ENCODE peak calls at places on chromosomes 11 and 22, in nine cellular contexts. O is CD8-positive, alpha-beta T cell; M is uterus; I is psoas muscle; U is spleen; A is transverse colon; J is stomach; P is small intestine; E is Panc1. C is an unnamed sample. For H3K36me3 and H3K4me1, the result is how much of the 10 kb centered on the place peaks cover.

GRCh38 chr22:27348634-27349033 is 452.9 kb downstream of the MN1 start:
- DNase-seq in O (no peak), P (no peak), M (no peak), J (no peak), A (no peak), I (no peak), U (no peak), E (no peak), C (no peak)

GRCh38 chr11:75777461-75778110 is 9.0 kb downstream of the DGAT2 start:
- DNase-seq in E (no peak), O (no peak), M (no peak), J (no peak), U (peak), A (no peak), I (no peak), P (no peak), C (no peak)

GRCh38 chr11:73288197-73288872 is 16.2 kb downstream of the P2RY6 start:
- DNase-seq in M (no peak), A (no peak), P (no peak), O (no peak), J (no peak), I (no peak), U (no peak), E (no peak), C (no peak)

GRCh38 chr22:39748877-39749276 is 144.7 kb downstream of the ENTHD1 start:
- DNase-seq in I (no peak), A (no peak), M (no peak), J (no peak), P (no peak), O (no peak), U (no peak), E (peak), C (no peak)

GRCh38 chr11:62129610-62130497 is 6.0 kb downstream of the INCENP start:
- DNase-seq in I (no peak), A (no peak), P (no peak), U (no peak), E (no peak), M (peak), J (peak), O (no peak), C (no peak)

GRCh38 chr11:126890561-126890960 is 110.0 kb downstream of the KIRREL3 start:
- DNase-seq in I (no peak), E (no peak), O (no peak), M (no peak), A (no peak), J (no peak), U (no peak), P (no peak), C (no peak)

GRCh38 chr11:116890193-116890592 is 52.8 kb upstream of the APOA1 start:
- DNase-seq in M (no peak), A (no peak), J (no peak), O (no peak), I (no peak), P (peak), E (no peak), U (no peak), C (no peak)

GRCh38 chr11:121741954-121742361 is 289.2 kb upstream of the SORL1-AS1 start:
- DNase-seq in E (no peak), P (no peak), M (peak), A (peak), O (no peak), U (no peak), J (no peak), I (peak), C (peak)

GRCh38 chr11:33735426-33736147 is 636 bp downstream of the CD59 start:
- DNase-seq in U (peak), A (peak), E (no peak), P (peak), M (no peak), J (peak), O (no peak), I (no peak), C (peak)

GRCh38 chr11:83035070-83035854 is 36.4 kb downstream of the RAB30 start:
- DNase-seq in O (no peak), J (no peak), M (peak), A (no peak), I (peak), U (no peak), E (no peak), P (no peak), C (no peak)

GRCh38 chr11:74282863-74283484 is 28.5 kb downstream of the P4HA3 start:
- DNase-seq in J (no peak), P (no peak), O (no peak), U (no peak), I (no peak), E (no peak), M (no peak), A (no peak), C (no peak)

GRCh38 chr11:64011371-64011770 is 24.4 kb upstream of the FLRT1 start:
- DNase-seq in O (no peak), I (no peak), M (no peak), J (no peak), A (no peak), E (no peak), P (no peak), U (no peak), C (no peak)

GRCh38 chr22:27032121-27032761 is 374.9 kb downstream of the MIAT start:
- DNase-seq in E (no peak), U (no peak), M (no peak), A (no peak), I (peak), O (no peak), J (no peak), P (no peak), C (no peak)

GRCh38 chr11:122720482-122720881 is 65.0 kb downstream of the UBASH3B start:
- DNase-seq in U (no peak), E (no peak), A (no peak), P (no peak), I (no peak), J (no peak), M (no peak), O (no peak), C (no peak)

GRCh38 chr22:17272511-17272991 is 53.3 kb upstream of the ADA2 start:
- DNase-seq in I (no peak), M (no peak), P (no peak), E (no peak), J (no peak), O (no peak), U (peak), A (no peak), C (no peak)

DNA sequence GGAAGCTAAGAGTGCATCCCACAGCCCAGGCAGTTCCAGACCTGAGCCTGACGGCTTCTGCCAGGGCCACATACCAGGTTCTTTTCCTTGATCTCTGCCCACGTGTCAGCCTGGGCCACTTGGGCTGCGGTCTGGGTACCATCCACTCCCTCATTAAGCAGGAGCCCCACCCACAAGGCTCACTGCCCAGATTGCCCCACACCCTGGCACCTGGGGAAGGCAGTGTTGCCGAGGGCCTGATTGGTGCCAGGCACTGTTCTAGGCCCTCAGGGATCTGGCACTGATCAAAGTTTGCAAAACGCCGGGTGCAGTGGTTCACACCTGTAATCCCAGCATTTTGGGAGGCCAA is 15.4 kb downstream of the GGA1 start:
- DNase-seq in I (no peak), P (peak), A (peak), J (no peak), M (peak), U (no peak), E (no peak), O (no peak), C (no peak)
- H3K36me3 ChIP-seq in I (under half), P (under half), A (under half), J (half or more), M (under half), U (under half), E (under half), O (under half), C (under half)

DNA sequence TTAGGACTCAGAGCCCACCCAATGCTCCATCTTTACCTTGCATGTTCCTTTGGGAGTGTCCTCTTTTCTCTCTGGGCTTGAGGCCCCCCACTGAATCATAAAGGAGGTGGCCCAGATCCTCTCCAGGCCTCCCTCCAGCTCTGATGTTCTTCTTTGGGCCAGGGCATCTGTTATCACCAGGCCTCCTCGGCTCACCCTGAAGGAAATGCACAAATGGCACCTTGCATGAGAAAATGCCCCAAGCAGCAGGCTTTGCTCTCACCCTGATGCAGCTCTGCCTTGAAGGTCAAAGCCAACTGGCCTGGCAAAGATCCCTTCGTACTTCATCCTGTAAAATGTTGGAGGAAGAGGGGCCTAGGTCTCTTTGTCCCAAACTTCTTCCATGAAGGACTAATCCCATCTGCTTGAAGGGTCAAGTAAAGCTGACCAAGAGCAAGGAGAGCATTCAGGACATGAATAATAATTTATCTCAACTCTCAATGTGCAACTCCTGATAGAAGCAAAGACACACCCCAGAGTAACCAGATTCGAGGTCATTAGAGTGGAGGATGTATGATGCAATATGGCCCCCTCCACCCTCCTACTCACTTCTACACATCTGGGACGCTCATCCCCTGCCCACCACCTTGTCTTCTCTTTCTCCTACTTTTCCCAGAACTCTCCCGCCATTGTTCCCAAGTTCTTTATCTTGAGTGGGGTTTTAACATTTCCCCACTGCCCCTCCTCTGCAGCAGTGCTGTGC is 9.5 kb downstream of the APOL6 start:
- DNase-seq in M (no peak), J (no peak), P (no peak), O (no peak), E (no peak), I (no peak), A (no peak), U (no peak), C (no peak)
- H3K4me1 ChIP-seq in M (under half), J (under half), P (under half), O (half or more), E (under half), I (under half), A (under half), U (half or more), C (under half)

DNA sequence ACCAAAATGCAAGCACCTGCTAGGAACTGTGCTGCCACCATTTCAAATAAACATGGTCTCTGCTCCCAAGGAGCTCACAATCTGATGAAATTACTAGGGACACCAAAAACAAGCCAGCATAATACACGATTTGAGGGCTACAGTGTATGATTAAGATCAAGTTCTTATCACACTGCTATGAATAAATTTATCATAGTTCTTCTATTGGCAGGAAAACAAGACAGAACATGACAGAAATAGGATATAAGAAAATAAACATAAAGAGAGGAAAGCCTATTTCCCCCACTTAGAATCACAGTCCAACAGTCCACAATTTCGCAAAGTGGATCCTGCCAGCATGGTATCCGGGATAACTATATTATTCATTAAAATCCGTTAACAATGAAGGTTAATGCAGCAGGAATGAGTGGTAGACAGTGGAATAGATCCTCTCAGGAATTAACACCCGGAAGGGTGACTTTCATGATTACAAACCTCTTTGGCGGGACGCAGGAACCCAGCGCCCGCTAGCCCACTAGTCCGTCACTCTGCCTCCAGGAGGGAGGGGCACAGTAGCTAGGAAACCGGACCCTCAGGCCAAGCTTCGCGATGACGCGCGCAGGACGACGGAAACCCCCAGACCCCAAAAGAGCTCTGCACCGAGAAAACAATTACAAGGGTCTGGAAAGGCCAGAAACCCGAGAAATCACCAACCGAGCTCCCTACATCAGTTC is 665 bp downstream of the CCDC82 start:
- DNase-seq in M (no peak), P (no peak), U (no peak), I (no peak), E (no peak), O (no peak), J (no peak), A (no peak), C (no peak)
- H3K27ac ChIP-seq in M (peak), P (peak), U (peak), I (peak), E (peak), O (peak), J (peak), A (peak), C (peak)

GRCh38 chr11:111745719-111746504 is 20.3 kb downstream of the PPP2R1B start:
- DNase-seq in M (no peak), O (no peak), I (no peak), U (no peak), P (no peak), A (no peak), J (no peak), E (no peak), C (no peak)

GRCh38 chr11:111749646-111750045 is 16.5 kb downstream of the PPP2R1B start:
- DNase-seq in I (no peak), O (no peak), U (no peak), A (no peak), J (no peak), E (no peak), M (no peak), P (no peak), C (no peak)

GRCh38 chr11:111743700-111744099 is 22.5 kb downstream of the PPP2R1B start:
- DNase-seq in J (no peak), A (no peak), P (no peak), E (no peak), O (no peak), U (no peak), I (no peak), M (no peak), C (no peak)

GRCh38 chr11:111748035-111748804 is 18.0 kb downstream of the PPP2R1B start:
- DNase-seq in O (no peak), M (no peak), A (no peak), I (no peak), J (no peak), P (no peak), U (no peak), E (no peak), C (no peak)
- H3K36me3 ChIP-seq in O (under half), M (under half), A (under half), I (under half), J (half or more), P (under half), U (half or more), E (under half), C (half or more)

DNA sequence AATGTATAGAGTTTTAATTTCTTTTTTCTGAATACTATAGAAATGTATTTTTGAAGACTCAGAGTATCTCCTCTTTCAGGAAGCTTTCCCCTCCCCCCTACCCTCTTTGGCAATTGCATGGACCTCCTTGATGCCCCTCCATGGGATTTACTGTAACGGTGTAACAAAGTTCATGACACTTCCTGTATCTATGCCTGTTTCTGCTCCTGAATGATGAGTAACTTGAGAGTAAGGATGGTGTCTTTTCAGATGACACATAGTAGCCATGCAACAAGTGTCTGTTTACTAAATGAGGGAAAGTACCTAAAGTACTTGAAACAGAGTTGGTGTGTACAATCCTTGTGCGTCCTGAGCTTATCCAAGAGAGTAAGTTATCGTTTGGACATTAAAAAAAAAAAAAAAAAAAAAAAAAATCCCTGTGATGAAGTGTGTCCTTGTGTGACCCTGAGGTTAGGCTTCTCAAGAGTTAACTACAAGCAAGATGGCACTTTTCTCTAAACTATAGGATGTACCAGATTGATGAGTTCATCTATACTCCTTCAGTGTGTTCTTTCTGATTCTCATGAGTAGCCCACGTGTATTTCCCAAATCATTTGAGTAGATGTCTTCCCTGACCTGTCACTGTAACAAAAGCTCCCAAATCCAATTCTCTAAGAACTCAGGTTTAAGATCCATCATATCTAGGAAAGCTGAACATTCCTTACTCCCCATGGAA is 7.4 kb downstream of the ETS1 start:
- DNase-seq in P (no peak), I (no peak), M (no peak), A (no peak), O (no peak), U (no peak), E (no peak), J (no peak), C (no peak)
- H3K4me1 ChIP-seq in P (under half), I (under half), M (under half), A (under half), O (under half), U (half or more), E (under half), J (under half), C (under half)

GRCh38 chr11:8746575-8746974 is 64.0 kb downstream of the RPL27A start:
- DNase-seq in J (no peak), A (no peak), M (no peak), P (no peak), O (no peak), I (no peak), E (no peak), U (no peak), C (no peak)
- H3K27ac ChIP-seq in J (no peak), A (peak), M (peak), P (no peak), O (no peak), I (no peak), E (no peak), U (no peak), C (no peak)

DNA sequence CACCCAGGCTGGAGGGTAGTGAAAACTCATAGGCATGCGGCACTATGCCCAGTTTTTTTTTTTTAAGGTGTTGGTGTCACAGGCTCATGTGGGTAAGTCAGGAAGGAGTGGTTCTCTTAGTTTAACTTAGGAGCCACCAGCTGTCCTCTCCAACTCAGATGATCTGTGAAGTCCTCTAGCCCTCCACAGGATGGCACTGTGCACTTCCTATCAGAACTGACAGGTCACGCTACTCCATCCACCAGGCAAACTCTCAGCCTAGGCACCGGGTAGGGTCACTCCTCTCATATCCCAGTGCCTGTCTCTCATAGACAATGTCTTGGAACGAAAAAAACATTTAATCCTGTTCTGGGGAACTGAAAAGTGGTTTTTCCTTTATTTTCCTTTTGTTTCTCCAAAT is 16.5 kb downstream of the NAP1L4 start:
- DNase-seq in M (no peak), P (peak), A (no peak), E (no peak), J (peak), I (no peak), O (peak), U (no peak), C (no peak)
- H3K36me3 ChIP-seq in M (under half), P (under half), A (half or more), E (half or more), J (half or more), I (under half), O (half or more), U (half or more), C (half or more)

GRCh38 chr11:77259681-77260080 is 41.8 kb downstream of the GDPD4 start:
- DNase-seq in J (no peak), P (no peak), E (no peak), I (no peak), U (no peak), O (no peak), M (no peak), A (no peak), C (no peak)

GRCh38 chr11:77252555-77253270 is 48.8 kb downstream of the GDPD4 start:
- DNase-seq in I (no peak), O (no peak), J (no peak), M (no peak), E (no peak), A (peak), U (no peak), P (peak), C (no peak)

GRCh38 chr11:77250881-77251640 is 50.4 kb downstream of the GDPD4 start:
- DNase-seq in P (peak), J (no peak), O (no peak), U (no peak), A (no peak), M (no peak), I (no peak), E (peak), C (no peak)

GRCh38 chr11:77249427-77249826 is 52.1 kb downstream of the GDPD4 start:
- DNase-seq in J (no peak), A (no peak), U (no peak), M (no peak), E (no peak), O (no peak), I (no peak), P (no peak), C (no peak)

DNA sequence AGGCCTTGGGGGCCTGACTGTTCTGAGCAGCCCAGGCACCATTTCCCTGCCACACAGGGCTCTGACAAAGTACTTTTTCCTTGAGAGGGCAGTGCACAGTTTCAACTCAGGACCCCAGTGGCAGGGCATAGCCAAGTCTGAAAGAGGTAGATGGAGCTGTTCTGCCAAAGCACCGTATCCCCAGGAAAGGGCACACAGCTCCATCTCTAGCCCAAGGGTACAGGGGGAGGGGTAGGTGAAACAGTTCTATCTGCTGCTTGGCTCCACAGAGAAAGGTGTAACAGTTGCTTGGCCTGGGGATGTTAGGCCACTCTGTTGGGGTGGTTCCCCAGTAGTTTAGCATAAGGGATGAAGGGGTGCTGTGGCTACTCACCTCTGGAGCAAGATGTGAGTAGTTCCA is 47.8 kb downstream of the GDPD4 start:
- DNase-seq in E (no peak), A (no peak), I (no peak), P (no peak), M (no peak), J (no peak), O (no peak), U (no peak), C (no peak)
- H3K4me1 ChIP-seq in E (under half), A (under half), I (under half), P (under half), M (under half), J (under half), O (under half), U (under half), C (under half)

GRCh38 chr11:118079507-118079906 is 2.6 kb downstream of the TMPRSS4 start:
- DNase-seq in J (no peak), A (peak), P (peak), I (no peak), U (no peak), E (no peak), O (no peak), M (no peak), C (no peak)

GRCh38 chr11:118080296-118080695 is 3.4 kb downstream of the TMPRSS4 start:
- DNase-seq in J (no peak), M (no peak), P (no peak), I (no peak), E (no peak), A (no peak), O (no peak), U (no peak), C (no peak)

GRCh38 chr11:118076754-118077281 is at the start of gene TMPRSS4:
- DNase-seq in P (peak), U (no peak), I (no peak), E (no peak), J (peak), M (no peak), A (peak), O (no peak), C (no peak)

GRCh38 chr11:118081241-118081958 is 4.5 kb downstream of the TMPRSS4 start:
- DNase-seq in I (no peak), M (no peak), A (no peak), P (no peak), U (no peak), O (no peak), E (no peak), J (no peak), C (no peak)

GRCh38 chr11:118078972-118079411 is 2.1 kb downstream of the TMPRSS4 start:
- DNase-seq in J (no peak), E (no peak), M (no peak), I (no peak), A (peak), U (no peak), P (peak), O (no peak), C (no peak)
- H3K27ac ChIP-seq in J (no peak), E (no peak), M (no peak), I (no peak), A (peak), U (no peak), P (peak), O (no peak), C (no peak)

C was measured in adrenal gland.